ENCODE peak calls at places on chromosomes 11 and 22, in nine cellular contexts. G is sigmoid colon, M is adrenal gland, B is IMR-90, E is transverse colon, P is tibial nerve, A is stomach, X is uterus, T is body of pancreas. H is an unnamed sample.

GRCh38 chr11:63906087-63906486 is 10.9 kb downstream of the RCOR2 start:
- DNase-seq in G (no peak), M (no peak), B (no peak), E (no peak), P (no peak), A (no peak), X (no peak), T (no peak), H (no peak)

GRCh38 chr11:117816151-117816741 is 8.3 kb downstream of the FXYD2 start:
- DNase-seq in G (no peak), M (peak; percentile 94), B (peak; percentile 30), E (no peak), P (no peak), A (no peak), X (peak; percentile 60), T (peak; percentile 80), H (peak; percentile 58)

GRCh38 chr11:83147895-83148294 is 9.0 kb upstream of the PCF11 start:
- DNase-seq in G (no peak), M (no peak), B (no peak), E (no peak), P (no peak), A (no peak), X (peak; percentile 40), T (no peak), H (no peak)

GRCh38 chr11:46298699-46299424 is 21.4 kb downstream of the CREB3L1 start:
- DNase-seq in G (no peak), M (no peak), B (peak; percentile 93), E (no peak), P (no peak), A (no peak), X (no peak), T (no peak), H (no peak)

GRCh38 chr11:24679686-24680318 is 182.9 kb downstream of the LUZP2 start:
- DNase-seq in G (no peak), M (no peak), B (peak; percentile 22), E (no peak), P (no peak), A (no peak), X (no peak), T (no peak), H (no peak)

GRCh38 chr11:72685560-72686480 is 11.6 kb upstream of the PDE2A start:
- DNase-seq in G (peak; percentile 89), M (no peak), B (peak; percentile 19), E (peak; percentile 35), P (peak; percentile 53), A (no peak), X (peak; percentile 75), T (peak; percentile 29), H (peak; percentile 78)

GRCh38 chr11:4032097-4032496 is 62.5 kb upstream of the RRM1 start:
- DNase-seq in G (no peak), M (no peak), B (no peak), E (no peak), P (no peak), A (peak; percentile 34), X (no peak), T (no peak), H (no peak)

GRCh38 chr22:49638788-49639187 is 188.9 kb downstream of the BRD1 start:
- DNase-seq in G (no peak), M (peak; percentile 82), B (no peak), E (no peak), P (no peak), A (no peak), X (no peak), T (no peak), H (no peak)

GRCh38 chr22:29625090-29625825 is 21.8 kb downstream of the NF2 start:
- DNase-seq in G (peak; percentile 75), M (peak; percentile 58), B (peak; percentile 85), E (peak; percentile 34), P (peak; percentile 40), A (peak; percentile 60), X (peak; percentile 51), T (peak; percentile 70), H (no peak)

GRCh38 chr11:84648413-84648812 is 978.7 kb downstream of the DLG2 start:
- DNase-seq in G (no peak), M (no peak), B (no peak), E (no peak), P (no peak), A (no peak), X (no peak), T (no peak), H (no peak)

GRCh38 chr11:6418958-6419611 is at the start of gene APBB1:
- DNase-seq in G (peak; percentile 82), M (peak; percentile 61), B (peak; percentile 48), E (peak; percentile 73), P (peak; percentile 58), A (peak; percentile 67), X (peak; percentile 82), T (peak; percentile 59), H (peak; percentile 85)

GRCh38 chr11:12143461-12144258 is 33.3 kb downstream of the MICAL2 start:
- DNase-seq in G (no peak), M (no peak), B (no peak), E (peak; percentile 65), P (no peak), A (no peak), X (no peak), T (no peak), H (no peak)

GRCh38 chr22:44407404-44408226 is 90.4 kb downstream of the RTL6 start:
- DNase-seq in G (peak; percentile 47), M (no peak), B (no peak), E (no peak), P (no peak), A (peak; percentile 82), X (no peak), T (peak; percentile 6), H (no peak)

GRCh38 chr11:112113539-112114457 is 27.1 kb downstream of the SDHD start:
- DNase-seq in G (no peak), M (no peak), B (peak; percentile 69), E (no peak), P (no peak), A (no peak), X (no peak), T (no peak), H (no peak)

GRCh38 chr11:10304495-10305261 is at the start of gene ADM:
- DNase-seq in G (peak; percentile 96), M (peak; percentile 89), B (peak; percentile 93), E (peak; percentile 93), P (peak; percentile 90), A (peak; percentile 87), X (peak; percentile 91), T (peak; percentile 84), H (peak; percentile 90)

GRCh38 chr11:133337905-133338536 is 194.3 kb downstream of the OPCML start:
- DNase-seq in G (no peak), M (no peak), B (no peak), E (no peak), P (no peak), A (no peak), X (no peak), T (no peak), H (no peak)

DNA sequence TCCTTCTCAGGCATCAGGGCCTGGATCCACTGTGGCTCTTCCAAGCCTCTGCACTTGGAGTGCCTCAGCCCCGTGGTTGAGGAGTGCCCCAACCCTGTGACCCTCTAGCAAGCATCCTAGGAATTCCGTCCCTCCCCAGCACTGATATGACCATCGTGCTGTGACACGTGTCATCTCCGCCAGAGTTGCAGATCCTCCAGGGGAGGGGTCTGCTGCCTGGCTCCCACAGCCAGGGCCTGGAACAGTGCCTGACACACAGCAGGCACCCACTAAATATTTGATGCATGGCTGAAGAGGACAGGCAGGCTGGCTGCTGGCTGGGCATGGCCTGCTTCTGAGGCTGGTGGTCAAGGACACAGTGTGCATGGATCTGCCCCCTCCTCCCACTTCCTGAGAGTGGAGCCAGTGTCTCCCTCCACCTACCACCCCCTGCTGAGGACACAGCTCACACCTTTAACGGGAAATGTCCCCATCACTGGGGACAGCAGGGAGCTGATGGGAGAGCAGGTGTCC is 1.7 kb upstream of the CD81 start:
- DNase-seq in G (peak; percentile 64), M (no peak), B (no peak), E (no peak), P (no peak), A (no peak), X (no peak), T (peak; percentile 65), H (peak; percentile 85)
- TF ChIP-seq POLR2A in G (no peak), M (no peak), B (no peak), E (no peak), P (no peak), A (no peak), X (no peak), T (no peak), H (no peak)

GRCh38 chr11:17730137-17730536 is 4.4 kb upstream of the KCNC1 start:
- DNase-seq in G (peak; percentile 56), M (no peak), B (no peak), E (no peak), P (no peak), A (no peak), X (no peak), T (no peak), H (no peak)
- H3K27me3 ChIP-seq in G (peaks cover 31% of the 10 kb centered on the region), M (peaks cover 3% of the 10 kb centered on the region), B (peaks cover 33% of the 10 kb centered on the region), E (peaks cover 53% of the 10 kb centered on the region), P (peaks cover 63% of the 10 kb centered on the region), A (no peaks in the 10 kb centered on the region), X (peaks cover 2% of the 10 kb centered on the region), T (no peaks in the 10 kb centered on the region), H (peaks cover 3% of the 10 kb centered on the region)

GRCh38 chr11:67504023-67504949 is 877 bp downstream of the PITPNM1 start:
- DNase-seq in G (no peak), M (no peak), B (no peak), E (peak; percentile 37), P (no peak), A (no peak), X (no peak), T (peak; percentile 49), H (peak; percentile 54)

GRCh38 chr11:67507242-67507890 is 596 bp downstream of the CDK2AP2 start:
- DNase-seq in G (peak; percentile 88), M (peak; percentile 84), B (peak; percentile 68), E (peak; percentile 89), P (peak; percentile 62), A (peak; percentile 82), X (no peak), T (peak; percentile 89), H (no peak)

GRCh38 chr11:67504950-67505561 is at the start of gene PITPNM1:
- DNase-seq in G (peak; percentile 80), M (peak; percentile 72), B (peak; percentile 24), E (peak; percentile 89), P (peak; percentile 41), A (peak; percentile 79), X (peak; percentile 68), T (peak; percentile 70), H (peak; percentile 87)

GRCh38 chr11:67506426-67507032 is 1.4 kb upstream of the PITPNM1 start:
- DNase-seq in G (peak; percentile 69), M (no peak), B (no peak), E (peak; percentile 36), P (no peak), A (peak; percentile 43), X (no peak), T (peak; percentile 43), H (no peak)

GRCh38 chr11:67505605-67506396 is 638 bp upstream of the PITPNM1 start:
- DNase-seq in G (peak; percentile 93), M (peak; percentile 97), B (peak; percentile 78), E (peak; percentile 95), P (peak; percentile 73), A (peak; percentile 94), X (peak; percentile 79), T (peak; percentile 98), H (peak; percentile 89)
- TF ChIP-seq POLR2A in G (peak; percentile 49), M (peak; percentile 88), B (no peak), E (peak; percentile 84), P (peak; percentile 74), A (peak; percentile 14), X (peak; percentile 50), T (peak; percentile 85), H (peak; percentile 69)

DNA sequence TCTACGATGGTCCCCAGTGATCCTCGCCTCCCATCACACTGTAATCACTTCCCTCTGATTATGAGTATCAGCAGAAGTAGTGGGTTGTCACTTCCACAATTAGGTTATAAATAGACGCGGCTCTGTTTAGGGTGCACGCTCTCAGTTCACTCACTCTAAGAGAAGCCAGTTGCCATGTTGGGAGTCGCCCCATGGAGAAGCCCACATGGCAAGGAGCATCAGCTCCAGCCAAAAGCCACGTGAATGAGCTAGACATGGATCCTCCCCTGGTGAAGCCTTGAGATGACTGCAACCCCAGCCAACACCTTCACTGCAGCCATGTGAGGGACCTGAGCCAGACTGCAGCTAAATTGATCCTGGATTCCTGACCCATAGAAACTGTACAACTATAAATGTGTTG is 26.4 kb upstream of the MYOD1 start:
- DNase-seq in G (no peak), M (no peak), B (no peak), E (no peak), P (no peak), A (no peak), X (no peak), T (no peak), H (no peak)
- H3K27me3 ChIP-seq in G (peaks cover 38% of the 10 kb centered on the region), M (peaks cover 28% of the 10 kb centered on the region), B (peaks cover 43% of the 10 kb centered on the region), E (peaks cover 60% of the 10 kb centered on the region), P (peaks cover 31% of the 10 kb centered on the region), A (no peaks in the 10 kb centered on the region), X (no peaks in the 10 kb centered on the region), T (no peaks in the 10 kb centered on the region), H (peaks cover 9% of the 10 kb centered on the region)